ENCODE peak calls at places on chromosomes 12 and 14, in four cellular contexts. K is hypothalamus, Q is NCI-H1048, X is NCI-H748 treated with DMSO at 0.1 percent for 48 hours. A is an unnamed sample.

GRCh38 chr14:68795602-68796417 is 2.9 kb upstream of the ZFP36L1 start:
- DNase-seq in K (peak; percentile 68), Q (peak; percentile 51), X (no peak), A (no peak)

GRCh38 chr12:2958432-2959193 is 584 bp upstream of the TEAD4 start:
- DNase-seq in K (no peak), Q (peak; percentile 33), X (no peak), A (peak; percentile 47)

GRCh38 chr12:48788852-48789775 is at the start of gene ADCY6:
- DNase-seq in K (peak; percentile 72), Q (peak; percentile 21), X (peak; percentile 27), A (peak; percentile 78)

GRCh38 chr14:68715032-68715924 is 77.6 kb downstream of the ZFP36L1 start:
- DNase-seq in K (no peak), Q (no peak), X (no peak), A (no peak)

GRCh38 chr12:104784592-104784991 is 173.5 kb downstream of the SLC41A2 start:
- DNase-seq in K (no peak), Q (no peak), X (no peak), A (no peak)

GRCh38 chr12:106342397-106343212 is 14.9 kb upstream of the POLR3B start:
- DNase-seq in K (no peak), Q (no peak), X (no peak), A (no peak)

GRCh38 chr12:86917121-86917520 is 660.9 kb upstream of the MGAT4C start:
- DNase-seq in K (no peak), Q (no peak), X (no peak), A (no peak)

GRCh38 chr14:21703357-21704339 is 30.0 kb upstream of the OR4E1 start:
- DNase-seq in K (no peak), Q (no peak), X (no peak), A (no peak)